ENCODE peak calls at places on chromosomes 11 and 22, in five cellular contexts. One of them, this sample, is unnamed.
A peak's percentile ranks its signal among the peaks of the same experiment; 100 is the strongest.

GRCh38 chr11:2789791-2790580 is 90.2 kb upstream of the KCNQ1OT1 start:
- DNase-seq in activated CD4-positive, alpha-beta T cell treated with anti-CD3 and anti-CD28 coated beads, Interleukin-2, amount 50 U/mL, for 48 hours: no peak
- DNase-seq in T-helper 2 cell: no peak
- DNase-seq in adipocyte: no peak
- DNase-seq in DMS153: no peak
- DNase-seq in this sample: no peak

GRCh38 chr11:56932572-56933235 is 56.0 kb upstream of the OR5AK2 start:
- DNase-seq in T-helper 2 cell: no peak
- DNase-seq in activated CD4-positive, alpha-beta T cell treated with anti-CD3 and anti-CD28 coated beads, Interleukin-2, amount 50 U/mL, for 48 hours: no peak
- DNase-seq in adipocyte: peak; percentile 16
- DNase-seq in DMS153: peak; percentile 86
- DNase-seq in this sample: no peak

GRCh38 chr11:126591966-126592489 is 236.5 kb downstream of the ST3GAL4 start:
- DNase-seq in T-helper 2 cell: no peak
- DNase-seq in activated CD4-positive, alpha-beta T cell treated with anti-CD3 and anti-CD28 coated beads, Interleukin-2, amount 50 U/mL, for 48 hours: no peak
- DNase-seq in DMS153: no peak
- DNase-seq in adipocyte: no peak
- DNase-seq in this sample: no peak

GRCh38 chr11:113240389-113240788 is 74.0 kb upstream of the TTC12 start:
- DNase-seq in T-helper 2 cell: no peak
- DNase-seq in adipocyte: no peak
- DNase-seq in DMS153: no peak
- DNase-seq in activated CD4-positive, alpha-beta T cell treated with anti-CD3 and anti-CD28 coated beads, Interleukin-2, amount 50 U/mL, for 48 hours: no peak
- DNase-seq in this sample: no peak

GRCh38 chr11:16776716-16777115 is 38.3 kb downstream of the C11orf58 start:
- DNase-seq in activated CD4-positive, alpha-beta T cell treated with anti-CD3 and anti-CD28 coated beads, Interleukin-2, amount 50 U/mL, for 48 hours: no peak
- DNase-seq in DMS153: no peak
- DNase-seq in T-helper 2 cell: no peak
- DNase-seq in adipocyte: peak; percentile 89
- DNase-seq in this sample: no peak

GRCh38 chr11:107665016-107665415 is 46.8 kb downstream of the SLN start:
- DNase-seq in T-helper 2 cell: no peak
- DNase-seq in activated CD4-positive, alpha-beta T cell treated with anti-CD3 and anti-CD28 coated beads, Interleukin-2, amount 50 U/mL, for 48 hours: no peak
- DNase-seq in adipocyte: no peak
- DNase-seq in DMS153: no peak
- DNase-seq in this sample: no peak

GRCh38 chr11:116697639-116698038 is 75.1 kb downstream of the BUD13 start:
- DNase-seq in activated CD4-positive, alpha-beta T cell treated with anti-CD3 and anti-CD28 coated beads, Interleukin-2, amount 50 U/mL, for 48 hours: no peak
- DNase-seq in T-helper 2 cell: no peak
- DNase-seq in DMS153: no peak
- DNase-seq in adipocyte: no peak
- DNase-seq in this sample: no peak

GRCh38 chr11:34345012-34345804 is 12.6 kb downstream of the ABTB2 start:
- DNase-seq in adipocyte: peak; percentile 66
- DNase-seq in DMS153: peak; percentile 58
- DNase-seq in T-helper 2 cell: no peak
- DNase-seq in activated CD4-positive, alpha-beta T cell treated with anti-CD3 and anti-CD28 coated beads, Interleukin-2, amount 50 U/mL, for 48 hours: no peak
- DNase-seq in this sample: no peak

GRCh38 chr11:17978553-17979287 is 34.1 kb downstream of the SERGEF start:
- DNase-seq in DMS153: peak; percentile 40
- DNase-seq in T-helper 2 cell: no peak
- DNase-seq in adipocyte: peak; percentile 72
- DNase-seq in activated CD4-positive, alpha-beta T cell treated with anti-CD3 and anti-CD28 coated beads, Interleukin-2, amount 50 U/mL, for 48 hours: peak; percentile 21
- DNase-seq in this sample: no peak

GRCh38 chr22:35465109-35465701 is 65.3 kb downstream of the MCM5 start:
- DNase-seq in T-helper 2 cell: no peak
- DNase-seq in activated CD4-positive, alpha-beta T cell treated with anti-CD3 and anti-CD28 coated beads, Interleukin-2, amount 50 U/mL, for 48 hours: no peak
- DNase-seq in DMS153: no peak
- DNase-seq in adipocyte: no peak
- DNase-seq in this sample: no peak

GRCh38 chr11:64863381-64864060 is 14.9 kb downstream of the EHD1 start:
- DNase-seq in T-helper 2 cell: no peak
- DNase-seq in adipocyte: peak; percentile 42
- DNase-seq in DMS153: no peak
- DNase-seq in activated CD4-positive, alpha-beta T cell treated with anti-CD3 and anti-CD28 coated beads, Interleukin-2, amount 50 U/mL, for 48 hours: no peak
- DNase-seq in this sample: no peak

GRCh38 chr11:67023957-67024353 is 1.0 kb downstream of the SYT12 start:
- DNase-seq in T-helper 2 cell: no peak
- DNase-seq in DMS153: no peak
- DNase-seq in adipocyte: no peak
- DNase-seq in activated CD4-positive, alpha-beta T cell treated with anti-CD3 and anti-CD28 coated beads, Interleukin-2, amount 50 U/mL, for 48 hours: no peak
- DNase-seq in this sample: no peak

GRCh38 chr11:95506777-95507176 is 275.8 kb upstream of the SESN3 start:
- DNase-seq in T-helper 2 cell: no peak
- DNase-seq in activated CD4-positive, alpha-beta T cell treated with anti-CD3 and anti-CD28 coated beads, Interleukin-2, amount 50 U/mL, for 48 hours: no peak
- DNase-seq in DMS153: no peak
- DNase-seq in adipocyte: no peak
- DNase-seq in this sample: no peak

GRCh38 chr11:117259417-117259816 is 26.9 kb downstream of the RNF214 start:
- DNase-seq in activated CD4-positive, alpha-beta T cell treated with anti-CD3 and anti-CD28 coated beads, Interleukin-2, amount 50 U/mL, for 48 hours: no peak
- DNase-seq in adipocyte: no peak
- DNase-seq in T-helper 2 cell: no peak
- DNase-seq in DMS153: no peak
- DNase-seq in this sample: no peak

GRCh38 chr11:15010860-15011259 is 38.7 kb upstream of the CALCA start:
- DNase-seq in adipocyte: no peak
- DNase-seq in T-helper 2 cell: no peak
- DNase-seq in DMS153: no peak
- DNase-seq in activated CD4-positive, alpha-beta T cell treated with anti-CD3 and anti-CD28 coated beads, Interleukin-2, amount 50 U/mL, for 48 hours: no peak
- DNase-seq in this sample: no peak

GRCh38 chr11:79108851-79109250 is 332.0 kb downstream of the TENM4 start:
- DNase-seq in T-helper 2 cell: no peak
- DNase-seq in DMS153: no peak
- DNase-seq in activated CD4-positive, alpha-beta T cell treated with anti-CD3 and anti-CD28 coated beads, Interleukin-2, amount 50 U/mL, for 48 hours: no peak
- DNase-seq in adipocyte: no peak
- DNase-seq in this sample: no peak

GRCh38 chr11:36239636-36240035 is 49.6 kb downstream of the COMMD9 start:
- DNase-seq in adipocyte: no peak
- DNase-seq in activated CD4-positive, alpha-beta T cell treated with anti-CD3 and anti-CD28 coated beads, Interleukin-2, amount 50 U/mL, for 48 hours: no peak
- DNase-seq in T-helper 2 cell: no peak
- DNase-seq in DMS153: no peak
- DNase-seq in this sample: no peak

GRCh38 chr11:120335596-120335927 is 651 bp upstream of the ARHGEF12 start:
- DNase-seq in adipocyte: no peak
- DNase-seq in DMS153: no peak
- DNase-seq in T-helper 2 cell: no peak
- DNase-seq in activated CD4-positive, alpha-beta T cell treated with anti-CD3 and anti-CD28 coated beads, Interleukin-2, amount 50 U/mL, for 48 hours: no peak
- DNase-seq in this sample: no peak

GRCh38 chr11:56841210-56841810 is 92.8 kb upstream of the OR9G4 start:
- DNase-seq in adipocyte: peak; percentile 86
- DNase-seq in activated CD4-positive, alpha-beta T cell treated with anti-CD3 and anti-CD28 coated beads, Interleukin-2, amount 50 U/mL, for 48 hours: peak; percentile 38
- DNase-seq in T-helper 2 cell: no peak
- DNase-seq in DMS153: peak; percentile 66
- DNase-seq in this sample: peak; percentile 33

GRCh38 chr11:24760681-24761080 is 263.8 kb downstream of the LUZP2 start:
- DNase-seq in adipocyte: peak; percentile 12
- DNase-seq in T-helper 2 cell: no peak
- DNase-seq in DMS153: no peak
- DNase-seq in activated CD4-positive, alpha-beta T cell treated with anti-CD3 and anti-CD28 coated beads, Interleukin-2, amount 50 U/mL, for 48 hours: no peak
- DNase-seq in this sample: no peak

GRCh38 chr11:86923993-86924766 is 31.0 kb downstream of the FZD4 start:
- DNase-seq in activated CD4-positive, alpha-beta T cell treated with anti-CD3 and anti-CD28 coated beads, Interleukin-2, amount 50 U/mL, for 48 hours: no peak
- DNase-seq in T-helper 2 cell: no peak
- DNase-seq in DMS153: no peak
- DNase-seq in adipocyte: no peak
- DNase-seq in this sample: peak; percentile 87

GRCh38 chr22:24061124-24061684 is 50.1 kb downstream of the CABIN1 start:
- DNase-seq in activated CD4-positive, alpha-beta T cell treated with anti-CD3 and anti-CD28 coated beads, Interleukin-2, amount 50 U/mL, for 48 hours: no peak
- DNase-seq in adipocyte: no peak
- DNase-seq in T-helper 2 cell: no peak
- DNase-seq in DMS153: no peak
- DNase-seq in this sample: no peak

GRCh38 chr22:40107756-40108437 is 69.8 kb upstream of the TNRC6B start:
- DNase-seq in DMS153: no peak
- DNase-seq in T-helper 2 cell: no peak
- DNase-seq in activated CD4-positive, alpha-beta T cell treated with anti-CD3 and anti-CD28 coated beads, Interleukin-2, amount 50 U/mL, for 48 hours: peak; percentile 46
- DNase-seq in adipocyte: peak; percentile 87
- DNase-seq in this sample: no peak

GRCh38 chr11:13225058-13226001 is 52.3 kb upstream of the BMAL1 start:
- DNase-seq in activated CD4-positive, alpha-beta T cell treated with anti-CD3 and anti-CD28 coated beads, Interleukin-2, amount 50 U/mL, for 48 hours: no peak
- DNase-seq in DMS153: no peak
- DNase-seq in adipocyte: no peak
- DNase-seq in T-helper 2 cell: no peak
- DNase-seq in this sample: no peak

GRCh38 chr22:23376256-23376655 is 195.9 kb downstream of the BCR start:
- DNase-seq in adipocyte: no peak
- DNase-seq in DMS153: no peak
- DNase-seq in activated CD4-positive, alpha-beta T cell treated with anti-CD3 and anti-CD28 coated beads, Interleukin-2, amount 50 U/mL, for 48 hours: peak; percentile 61
- DNase-seq in T-helper 2 cell: no peak
- DNase-seq in this sample: peak; percentile 41

GRCh38 chr11:57556041-57556440 is 11.4 kb downstream of the UBE2L6 start:
- DNase-seq in adipocyte: no peak
- DNase-seq in activated CD4-positive, alpha-beta T cell treated with anti-CD3 and anti-CD28 coated beads, Interleukin-2, amount 50 U/mL, for 48 hours: no peak
- DNase-seq in T-helper 2 cell: no peak
- DNase-seq in DMS153: no peak
- DNase-seq in this sample: no peak

GRCh38 chr11:105937331-105937730 is 84.7 kb downstream of the MSANTD4 start:
- DNase-seq in T-helper 2 cell: no peak
- DNase-seq in activated CD4-positive, alpha-beta T cell treated with anti-CD3 and anti-CD28 coated beads, Interleukin-2, amount 50 U/mL, for 48 hours: no peak
- DNase-seq in adipocyte: peak; percentile 44
- DNase-seq in DMS153: no peak
- DNase-seq in this sample: no peak

GRCh38 chr22:28980326-28980725 is 81.3 kb downstream of the C22orf31 start:
- DNase-seq in adipocyte: peak; percentile 39
- DNase-seq in T-helper 2 cell: no peak
- DNase-seq in DMS153: no peak
- DNase-seq in activated CD4-positive, alpha-beta T cell treated with anti-CD3 and anti-CD28 coated beads, Interleukin-2, amount 50 U/mL, for 48 hours: no peak
- DNase-seq in this sample: no peak

GRCh38 chr11:114909866-114910265 is 231.5 kb downstream of the NXPE2 start:
- DNase-seq in DMS153: no peak
- DNase-seq in adipocyte: no peak
- DNase-seq in T-helper 2 cell: no peak
- DNase-seq in activated CD4-positive, alpha-beta T cell treated with anti-CD3 and anti-CD28 coated beads, Interleukin-2, amount 50 U/mL, for 48 hours: no peak
- DNase-seq in this sample: peak; percentile 25

GRCh38 chr11:88402784-88403183 is 65.2 kb upstream of the CTSC start:
- DNase-seq in activated CD4-positive, alpha-beta T cell treated with anti-CD3 and anti-CD28 coated beads, Interleukin-2, amount 50 U/mL, for 48 hours: no peak
- DNase-seq in T-helper 2 cell: no peak
- DNase-seq in adipocyte: peak; percentile 44
- DNase-seq in DMS153: no peak
- DNase-seq in this sample: no peak

This sample was measured in iPS DF 6.9.